ENCODE peak calls at places on chromosome 20, in five cellular contexts. One of them, this sample, is unnamed. For H3K4me1, the result is how much of the 10 kb centered on the place peaks cover.

GRCh38 chr20:4666001-4666470 is 55.7 kb upstream of the PRND start:
- DNase-seq in GM23248: peak
- DNase-seq in Peyer's patch: no peak
- DNase-seq in fibroblast of lung: peak
- DNase-seq in aorta: peak
- DNase-seq in this sample: no peak

GRCh38 chr20:50689864-50690263 is 1.5 kb downstream of the RIPOR3 start:
- DNase-seq in Peyer's patch: no peak
- DNase-seq in GM23248: peak
- DNase-seq in aorta: no peak
- DNase-seq in fibroblast of lung: peak
- DNase-seq in this sample: no peak

GRCh38 chr20:3660262-3661059 is 2.7 kb downstream of the GFRA4 start:
- DNase-seq in GM23248: peak
- DNase-seq in Peyer's patch: no peak
- DNase-seq in aorta: no peak
- DNase-seq in fibroblast of lung: no peak
- DNase-seq in this sample: no peak

GRCh38 chr20:15834857-15835256 is 738.4 kb downstream of the KIF16B start:
- DNase-seq in Peyer's patch: no peak
- DNase-seq in GM23248: no peak
- DNase-seq in aorta: no peak
- DNase-seq in fibroblast of lung: no peak
- DNase-seq in this sample: no peak

GRCh38 chr20:38664284-38664683 is 60.0 kb upstream of the SLC32A1 start:
- DNase-seq in GM23248: no peak
- DNase-seq in fibroblast of lung: no peak
- DNase-seq in aorta: no peak
- DNase-seq in Peyer's patch: no peak
- DNase-seq in this sample: no peak

GRCh38 chr20:43322851-43323250 is 133.1 kb upstream of the PTPRT start:
- DNase-seq in aorta: no peak
- DNase-seq in GM23248: peak
- DNase-seq in fibroblast of lung: no peak
- DNase-seq in Peyer's patch: no peak
- DNase-seq in this sample: no peak

GRCh38 chr20:61256365-61256764 is 4.3 kb downstream of the CDH4 start:
- DNase-seq in Peyer's patch: no peak
- DNase-seq in aorta: no peak
- DNase-seq in GM23248: no peak
- DNase-seq in fibroblast of lung: no peak
- DNase-seq in this sample: no peak

GRCh38 chr20:62182469-62183425 is at the start of gene MTG2:
- DNase-seq in fibroblast of lung: peak
- DNase-seq in aorta: peak
- DNase-seq in GM23248: peak
- DNase-seq in Peyer's patch: peak
- DNase-seq in this sample: peak

GRCh38 chr20:36491901-36492617 is 49.3 kb upstream of the MYL9 start:
- DNase-seq in GM23248: peak
- DNase-seq in Peyer's patch: peak
- DNase-seq in fibroblast of lung: no peak
- DNase-seq in aorta: no peak
- DNase-seq in this sample: no peak

GRCh38 chr20:17169575-17170136 is 57.2 kb upstream of the PCSK2 start:
- DNase-seq in aorta: no peak
- DNase-seq in fibroblast of lung: no peak
- DNase-seq in GM23248: no peak
- DNase-seq in Peyer's patch: no peak
- DNase-seq in this sample: no peak

GRCh38 chr20:17854307-17854903 is 114.2 kb downstream of the SNX5 start:
- DNase-seq in aorta: peak
- DNase-seq in Peyer's patch: no peak
- DNase-seq in fibroblast of lung: peak
- DNase-seq in GM23248: peak
- DNase-seq in this sample: peak

GRCh38 chr20:40815156-40816038 is 126.4 kb upstream of the MAFB start:
- DNase-seq in Peyer's patch: no peak
- DNase-seq in aorta: no peak
- DNase-seq in fibroblast of lung: no peak
- DNase-seq in GM23248: no peak
- DNase-seq in this sample: no peak

GRCh38 chr20:14210146-14210545 is 127.3 kb downstream of the FLRT3 start:
- DNase-seq in Peyer's patch: no peak
- DNase-seq in GM23248: no peak
- DNase-seq in fibroblast of lung: no peak
- DNase-seq in aorta: no peak
- DNase-seq in this sample: no peak

GRCh38 chr20:62733250-62733842 is 24.7 kb downstream of the NTSR1 start:
- DNase-seq in aorta: no peak
- DNase-seq in GM23248: no peak
- DNase-seq in fibroblast of lung: no peak
- DNase-seq in Peyer's patch: no peak
- DNase-seq in this sample: no peak

GRCh38 chr20:14234666-14235295 is 102.6 kb downstream of the FLRT3 start:
- DNase-seq in GM23248: peak
- DNase-seq in fibroblast of lung: peak
- DNase-seq in aorta: no peak
- DNase-seq in Peyer's patch: no peak
- DNase-seq in this sample: no peak

GRCh38 chr20:45021626-45022025 is 55.3 kb downstream of the STK4 start:
- DNase-seq in GM23248: no peak
- DNase-seq in Peyer's patch: no peak
- DNase-seq in aorta: no peak
- DNase-seq in fibroblast of lung: no peak
- DNase-seq in this sample: no peak

GRCh38 chr20:1845701-1846100 is 49.5 kb upstream of the SIRPA start:
- DNase-seq in GM23248: no peak
- DNase-seq in aorta: no peak
- DNase-seq in fibroblast of lung: no peak
- DNase-seq in Peyer's patch: no peak
- DNase-seq in this sample: no peak

GRCh38 chr20:48298851-48299484 is 513.7 kb upstream of the SULF2 start:
- DNase-seq in aorta: no peak
- DNase-seq in Peyer's patch: no peak
- DNase-seq in GM23248: peak
- DNase-seq in fibroblast of lung: peak
- DNase-seq in this sample: no peak

GRCh38 chr20:10709916-10710315 is 36.1 kb upstream of the JAG1 start:
- DNase-seq in Peyer's patch: no peak
- DNase-seq in aorta: no peak
- DNase-seq in fibroblast of lung: no peak
- DNase-seq in GM23248: no peak
- DNase-seq in this sample: no peak

GRCh38 chr20:10707791-10708190 is 34.0 kb upstream of the JAG1 start:
- DNase-seq in Peyer's patch: no peak
- DNase-seq in aorta: no peak
- DNase-seq in GM23248: no peak
- DNase-seq in fibroblast of lung: no peak
- DNase-seq in this sample: no peak

GRCh38 chr20:10707070-10707469 is 33.3 kb upstream of the JAG1 start:
- DNase-seq in aorta: no peak
- DNase-seq in Peyer's patch: no peak
- DNase-seq in GM23248: no peak
- DNase-seq in fibroblast of lung: no peak
- DNase-seq in this sample: no peak

GRCh38 chr20:10706460-10706811 is 32.6 kb upstream of the JAG1 start:
- DNase-seq in Peyer's patch: no peak
- DNase-seq in fibroblast of lung: no peak
- DNase-seq in GM23248: no peak
- DNase-seq in aorta: no peak
- DNase-seq in this sample: no peak

DNA sequence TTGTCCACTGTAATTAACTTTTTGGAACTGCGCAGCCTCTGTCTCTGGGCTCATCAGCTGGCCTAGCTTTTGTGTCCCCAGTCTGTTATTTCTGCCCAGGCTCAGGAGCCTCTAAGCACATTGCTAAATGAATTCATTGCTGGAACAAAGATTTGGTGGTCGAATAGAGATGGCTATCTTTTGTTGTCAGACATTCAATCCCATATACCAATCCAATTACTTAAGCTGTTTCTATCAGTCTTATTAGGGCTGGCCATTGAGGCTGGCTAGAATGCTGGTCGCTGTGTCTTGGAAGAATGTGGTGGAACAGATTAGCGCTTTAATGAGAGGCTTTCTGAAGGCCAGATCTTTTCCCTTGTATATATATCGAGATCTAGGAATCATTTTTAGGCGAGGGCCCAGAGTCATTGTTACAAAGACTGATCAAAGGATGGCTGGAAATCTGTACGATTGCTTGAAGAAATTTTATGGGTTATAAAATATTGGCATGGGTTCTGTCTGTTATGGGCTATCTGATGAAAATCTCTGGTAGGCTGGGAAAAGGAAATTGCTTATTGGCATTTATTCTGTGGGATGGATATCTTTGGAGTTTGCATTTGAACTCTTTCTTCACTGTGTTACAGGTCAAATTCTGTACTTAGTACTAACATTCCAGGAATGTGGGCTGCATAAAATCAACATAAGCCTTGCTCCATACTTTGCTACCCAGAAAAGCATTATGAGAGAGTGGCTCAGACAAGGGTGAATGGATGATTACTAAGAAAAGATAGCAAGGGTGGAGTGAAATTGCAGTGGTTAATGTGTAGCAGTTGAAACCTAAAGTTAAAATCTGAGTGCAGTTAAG is 34.8 kb upstream of the JAG1 start:
- DNase-seq in Peyer's patch: no peak
- DNase-seq in fibroblast of lung: peak
- DNase-seq in GM23248: peak
- DNase-seq in aorta: no peak
- DNase-seq in this sample: no peak
- H3K4me1 ChIP-seq in Peyer's patch: under half
- H3K4me1 ChIP-seq in fibroblast of lung: under half
- H3K4me1 ChIP-seq in GM23248: under half
- H3K4me1 ChIP-seq in aorta: under half
- H3K4me1 ChIP-seq in this sample: under half

GRCh38 chr20:34570859-34571306 is 12.4 kb downstream of the MAP1LC3A start:
- DNase-seq in fibroblast of lung: peak
- DNase-seq in aorta: no peak
- DNase-seq in GM23248: peak
- DNase-seq in Peyer's patch: peak
- DNase-seq in this sample: no peak
- H3K27ac ChIP-seq in fibroblast of lung: no peak
- H3K27ac ChIP-seq in aorta: no peak
- H3K27ac ChIP-seq in GM23248: peak
- H3K27ac ChIP-seq in Peyer's patch: no peak
- H3K27ac ChIP-seq in this sample: no peak

GRCh38 chr20:57398231-57398821 is 7.1 kb downstream of the RBM38 start:
- DNase-seq in Peyer's patch: peak
- DNase-seq in aorta: peak
- DNase-seq in GM23248: no peak
- DNase-seq in fibroblast of lung: no peak
- DNase-seq in this sample: no peak

GRCh38 chr20:57399587-57400261 is 8.5 kb downstream of the RBM38 start:
- DNase-seq in Peyer's patch: peak
- DNase-seq in fibroblast of lung: no peak
- DNase-seq in aorta: peak
- DNase-seq in GM23248: no peak
- DNase-seq in this sample: no peak

GRCh38 chr20:57400262-57400701 is 9.1 kb downstream of the RBM38 start:
- DNase-seq in aorta: no peak
- DNase-seq in fibroblast of lung: no peak
- DNase-seq in GM23248: no peak
- DNase-seq in Peyer's patch: peak
- DNase-seq in this sample: no peak

GRCh38 chr20:57397693-57398108 is 6.5 kb downstream of the RBM38 start:
- DNase-seq in aorta: peak
- DNase-seq in GM23248: no peak
- DNase-seq in Peyer's patch: peak
- DNase-seq in fibroblast of lung: no peak
- DNase-seq in this sample: no peak

GRCh38 chr20:57398901-57399535 is 7.8 kb downstream of the RBM38 start:
- DNase-seq in fibroblast of lung: no peak
- DNase-seq in Peyer's patch: no peak
- DNase-seq in aorta: peak
- DNase-seq in GM23248: no peak
- DNase-seq in this sample: no peak
- H3K4me1 ChIP-seq in fibroblast of lung: under half
- H3K4me1 ChIP-seq in Peyer's patch: under half
- H3K4me1 ChIP-seq in aorta: under half
- H3K4me1 ChIP-seq in GM23248: under half
- H3K4me1 ChIP-seq in this sample: half or more

DNA sequence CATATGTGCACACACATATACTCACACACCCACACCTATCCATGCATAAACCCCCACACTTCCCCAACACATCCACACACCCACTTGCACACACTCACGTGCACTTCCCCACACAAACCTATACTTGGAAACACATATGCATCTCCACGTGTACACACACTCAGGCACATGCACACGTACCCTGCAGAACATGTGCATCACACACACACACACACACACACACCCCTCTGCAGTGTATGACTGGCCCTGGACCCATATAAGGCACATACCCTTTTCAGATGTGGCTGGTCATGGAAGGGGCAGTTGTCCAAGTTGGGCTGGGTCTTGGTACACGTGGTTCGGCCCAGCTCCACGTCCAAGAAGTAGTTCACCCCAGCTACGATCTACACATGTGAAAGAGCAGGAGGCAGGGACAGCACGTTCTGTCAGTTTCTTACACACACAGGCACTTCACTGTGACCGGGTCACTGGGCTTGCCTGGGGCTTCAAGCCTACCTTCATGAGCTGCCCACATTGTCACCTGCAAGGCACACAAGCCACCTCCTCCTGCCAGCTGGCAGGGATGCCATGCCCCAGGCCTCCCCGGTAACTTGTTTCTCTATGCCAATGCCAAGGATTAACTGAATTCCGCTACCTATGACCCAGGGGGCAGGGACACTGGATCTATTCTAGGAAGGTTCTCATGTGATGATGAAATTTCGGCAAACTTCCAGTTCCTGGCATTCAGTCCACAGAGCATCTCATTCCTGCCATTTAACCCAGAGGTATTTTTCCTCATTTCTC is 2.6 kb downstream of the CST3 start:
- DNase-seq in fibroblast of lung: no peak
- DNase-seq in aorta: no peak
- DNase-seq in Peyer's patch: no peak
- DNase-seq in GM23248: peak
- DNase-seq in this sample: peak
- H3K27ac ChIP-seq in fibroblast of lung: no peak
- H3K27ac ChIP-seq in aorta: no peak
- H3K27ac ChIP-seq in Peyer's patch: peak
- H3K27ac ChIP-seq in GM23248: no peak
- H3K27ac ChIP-seq in this sample: no peak

GRCh38 chr20:49505518-49505917 is 23.1 kb upstream of the KCNB1 start:
- DNase-seq in fibroblast of lung: peak
- DNase-seq in aorta: peak
- DNase-seq in Peyer's patch: no peak
- DNase-seq in GM23248: peak
- DNase-seq in this sample: no peak
- H3K4me1 ChIP-seq in fibroblast of lung: under half
- H3K4me1 ChIP-seq in aorta: under half
- H3K4me1 ChIP-seq in Peyer's patch: under half
- H3K4me1 ChIP-seq in GM23248: under half
- H3K4me1 ChIP-seq in this sample: under half

DNA sequence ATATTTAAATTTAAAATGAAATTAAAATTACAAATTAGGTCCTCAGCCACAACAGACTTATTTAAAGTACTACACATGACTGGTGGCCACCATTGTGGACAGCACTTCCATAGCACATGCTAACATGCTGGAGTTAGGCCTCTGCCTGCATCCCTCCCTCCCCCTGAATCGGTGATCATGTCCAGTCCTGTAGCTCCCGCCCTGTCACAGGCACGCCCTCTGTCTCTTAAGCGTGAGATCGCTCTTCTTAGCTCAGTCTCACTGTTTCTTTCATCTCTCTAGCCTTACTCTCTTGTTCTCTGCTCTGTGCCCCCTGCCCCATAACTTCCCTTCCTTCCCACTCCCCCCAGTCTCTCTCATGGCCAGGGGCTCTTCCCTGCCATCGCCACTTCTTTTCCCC is 28.9 kb downstream of the ELMO2 start:
- DNase-seq in GM23248: no peak
- DNase-seq in aorta: no peak
- DNase-seq in Peyer's patch: no peak
- DNase-seq in fibroblast of lung: no peak
- DNase-seq in this sample: no peak
- H3K27ac ChIP-seq in GM23248: no peak
- H3K27ac ChIP-seq in aorta: no peak
- H3K27ac ChIP-seq in Peyer's patch: no peak
- H3K27ac ChIP-seq in fibroblast of lung: no peak
- H3K27ac ChIP-seq in this sample: no peak